ENCODE peak calls at places on chromosomes 12 and 14, in six cellular contexts. One of them, this sample, is unnamed.

GRCh38 chr12:96230646-96231045 is 36.5 kb downstream of the ELK3 start:
- DNase-seq in mesendoderm: no peak
- DNase-seq in lower lobe of right lung: no peak
- DNase-seq in heart right ventricle: no peak
- DNase-seq in substantia nigra: no peak
- DNase-seq in endodermal cell: no peak
- DNase-seq in this sample: no peak

GRCh38 chr12:56803750-56804149 is 40.6 kb downstream of the HSD17B6 start:
- DNase-seq in mesendoderm: no peak
- DNase-seq in lower lobe of right lung: no peak
- DNase-seq in heart right ventricle: no peak
- DNase-seq in substantia nigra: no peak
- DNase-seq in endodermal cell: no peak
- DNase-seq in this sample: no peak

GRCh38 chr12:74408601-74409166 is 129.0 kb upstream of the ATXN7L3B start:
- DNase-seq in mesendoderm: peak
- DNase-seq in lower lobe of right lung: no peak
- DNase-seq in heart right ventricle: no peak
- DNase-seq in substantia nigra: no peak
- DNase-seq in endodermal cell: peak
- DNase-seq in this sample: no peak

GRCh38 chr12:57238854-57239554 is 9.5 kb downstream of the SHMT2 start:
- DNase-seq in mesendoderm: peak
- DNase-seq in lower lobe of right lung: peak
- DNase-seq in heart right ventricle: peak
- DNase-seq in substantia nigra: peak
- DNase-seq in endodermal cell: peak
- DNase-seq in this sample: peak

GRCh38 chr14:42779024-42779423 is 1172.3 kb downstream of the LRFN5 start:
- DNase-seq in mesendoderm: no peak
- DNase-seq in lower lobe of right lung: no peak
- DNase-seq in heart right ventricle: no peak
- DNase-seq in substantia nigra: no peak
- DNase-seq in endodermal cell: no peak
- DNase-seq in this sample: no peak

GRCh38 chr12:66035289-66035961 is 95.1 kb downstream of the LLPH start:
- DNase-seq in mesendoderm: peak
- DNase-seq in lower lobe of right lung: no peak
- DNase-seq in heart right ventricle: no peak
- DNase-seq in substantia nigra: no peak
- DNase-seq in endodermal cell: no peak
- DNase-seq in this sample: no peak

GRCh38 chr14:75515631-75515999 is 6.7 kb upstream of the BATF start:
- DNase-seq in mesendoderm: no peak
- DNase-seq in lower lobe of right lung: no peak
- DNase-seq in heart right ventricle: no peak
- DNase-seq in substantia nigra: no peak
- DNase-seq in endodermal cell: no peak
- DNase-seq in this sample: no peak

GRCh38 chr12:87813476-87814234 is 215.5 kb downstream of the C12orf50 start:
- DNase-seq in mesendoderm: no peak
- DNase-seq in lower lobe of right lung: no peak
- DNase-seq in heart right ventricle: no peak
- DNase-seq in substantia nigra: no peak
- DNase-seq in endodermal cell: no peak
- DNase-seq in this sample: no peak

GRCh38 chr14:103163199-103163598 is 39.9 kb downstream of the TNFAIP2 start:
- DNase-seq in mesendoderm: no peak
- DNase-seq in lower lobe of right lung: no peak
- DNase-seq in heart right ventricle: no peak
- DNase-seq in substantia nigra: no peak
- DNase-seq in endodermal cell: no peak
- DNase-seq in this sample: no peak

GRCh38 chr12:110075880-110076279 is 27.6 kb upstream of the C12orf76 start:
- DNase-seq in mesendoderm: no peak
- DNase-seq in lower lobe of right lung: no peak
- DNase-seq in heart right ventricle: no peak
- DNase-seq in substantia nigra: no peak
- DNase-seq in endodermal cell: no peak
- DNase-seq in this sample: no peak

GRCh38 chr12:3389911-3390310 is 101.1 kb upstream of the PRMT8 start:
- DNase-seq in mesendoderm: no peak
- DNase-seq in lower lobe of right lung: no peak
- DNase-seq in heart right ventricle: no peak
- DNase-seq in substantia nigra: no peak
- DNase-seq in endodermal cell: no peak
- DNase-seq in this sample: no peak

GRCh38 chr12:132576701-132577100 is 33.7 kb downstream of the LRCOL1 start:
- DNase-seq in mesendoderm: no peak
- DNase-seq in lower lobe of right lung: no peak
- DNase-seq in heart right ventricle: no peak
- DNase-seq in substantia nigra: no peak
- DNase-seq in endodermal cell: no peak
- DNase-seq in this sample: no peak

GRCh38 chr12:89357297-89357730 is 5.0 kb upstream of the DUSP6 start:
- DNase-seq in mesendoderm: peak
- DNase-seq in lower lobe of right lung: no peak
- DNase-seq in heart right ventricle: no peak
- DNase-seq in substantia nigra: no peak
- DNase-seq in endodermal cell: peak
- DNase-seq in this sample: no peak

GRCh38 chr14:69693823-69694729 is 72.9 kb upstream of the SRSF5 start:
- DNase-seq in mesendoderm: peak
- DNase-seq in lower lobe of right lung: no peak
- DNase-seq in heart right ventricle: no peak
- DNase-seq in substantia nigra: no peak
- DNase-seq in endodermal cell: peak
- DNase-seq in this sample: no peak

GRCh38 chr14:44404021-44404420 is 103.1 kb downstream of the FSCB start:
- DNase-seq in mesendoderm: no peak
- DNase-seq in lower lobe of right lung: no peak
- DNase-seq in heart right ventricle: no peak
- DNase-seq in substantia nigra: no peak
- DNase-seq in endodermal cell: no peak
- DNase-seq in this sample: peak

GRCh38 chr12:10214131-10214876 is 1.6 kb downstream of the GABARAPL1 start:
- DNase-seq in mesendoderm: peak
- DNase-seq in lower lobe of right lung: no peak
- DNase-seq in heart right ventricle: no peak
- DNase-seq in substantia nigra: no peak
- DNase-seq in endodermal cell: no peak
- DNase-seq in this sample: no peak

GRCh38 chr12:111443586-111443985 is 37.9 kb downstream of the SH2B3 start:
- DNase-seq in mesendoderm: no peak
- DNase-seq in lower lobe of right lung: no peak
- DNase-seq in heart right ventricle: no peak
- DNase-seq in substantia nigra: no peak
- DNase-seq in endodermal cell: peak
- DNase-seq in this sample: no peak

GRCh38 chr14:105660816-105661531 is 134.6 kb downstream of the TMEM121 start:
- DNase-seq in mesendoderm: no peak
- DNase-seq in lower lobe of right lung: no peak
- DNase-seq in heart right ventricle: no peak
- DNase-seq in substantia nigra: no peak
- DNase-seq in endodermal cell: no peak
- DNase-seq in this sample: no peak

GRCh38 chr14:46381674-46382073 is 269.9 kb downstream of the RPL10L start:
- DNase-seq in mesendoderm: no peak
- DNase-seq in lower lobe of right lung: no peak
- DNase-seq in heart right ventricle: no peak
- DNase-seq in substantia nigra: no peak
- DNase-seq in endodermal cell: no peak
- DNase-seq in this sample: no peak

GRCh38 chr12:111211910-111212757 is 156.8 kb downstream of the PHETA1 start:
- DNase-seq in mesendoderm: peak
- DNase-seq in lower lobe of right lung: no peak
- DNase-seq in heart right ventricle: no peak
- DNase-seq in substantia nigra: no peak
- DNase-seq in endodermal cell: peak
- DNase-seq in this sample: no peak

GRCh38 chr12:59079472-59079871 is 159.2 kb upstream of the LRIG3 start:
- DNase-seq in mesendoderm: no peak
- DNase-seq in lower lobe of right lung: no peak
- DNase-seq in heart right ventricle: no peak
- DNase-seq in substantia nigra: no peak
- DNase-seq in endodermal cell: no peak
- DNase-seq in this sample: no peak

GRCh38 chr12:78115889-78116288 is 285.2 kb downstream of the NAV3 start:
- DNase-seq in mesendoderm: no peak
- DNase-seq in lower lobe of right lung: no peak
- DNase-seq in heart right ventricle: no peak
- DNase-seq in substantia nigra: no peak
- DNase-seq in endodermal cell: no peak
- DNase-seq in this sample: no peak

GRCh38 chr12:11684393-11684792 is 34.9 kb downstream of the ETV6 start:
- DNase-seq in mesendoderm: no peak
- DNase-seq in lower lobe of right lung: no peak
- DNase-seq in heart right ventricle: no peak
- DNase-seq in substantia nigra: no peak
- DNase-seq in endodermal cell: no peak
- DNase-seq in this sample: no peak

GRCh38 chr12:79454338-79454777 is 236.4 kb downstream of the PAWR start:
- DNase-seq in mesendoderm: peak
- DNase-seq in lower lobe of right lung: no peak
- DNase-seq in heart right ventricle: no peak
- DNase-seq in substantia nigra: no peak
- DNase-seq in endodermal cell: no peak
- DNase-seq in this sample: no peak

GRCh38 chr12:79451988-79452387 is 238.8 kb downstream of the PAWR start:
- DNase-seq in mesendoderm: peak
- DNase-seq in lower lobe of right lung: no peak
- DNase-seq in heart right ventricle: peak
- DNase-seq in substantia nigra: no peak
- DNase-seq in endodermal cell: no peak
- DNase-seq in this sample: peak

GRCh38 chr12:79452906-79453305 is 237.9 kb downstream of the PAWR start:
- DNase-seq in mesendoderm: peak
- DNase-seq in lower lobe of right lung: no peak
- DNase-seq in heart right ventricle: no peak
- DNase-seq in substantia nigra: no peak
- DNase-seq in endodermal cell: peak
- DNase-seq in this sample: no peak

GRCh38 chr12:79451365-79451764 is 239.4 kb downstream of the PAWR start:
- DNase-seq in mesendoderm: no peak
- DNase-seq in lower lobe of right lung: no peak
- DNase-seq in heart right ventricle: no peak
- DNase-seq in substantia nigra: no peak
- DNase-seq in endodermal cell: no peak
- DNase-seq in this sample: no peak

DNA sequence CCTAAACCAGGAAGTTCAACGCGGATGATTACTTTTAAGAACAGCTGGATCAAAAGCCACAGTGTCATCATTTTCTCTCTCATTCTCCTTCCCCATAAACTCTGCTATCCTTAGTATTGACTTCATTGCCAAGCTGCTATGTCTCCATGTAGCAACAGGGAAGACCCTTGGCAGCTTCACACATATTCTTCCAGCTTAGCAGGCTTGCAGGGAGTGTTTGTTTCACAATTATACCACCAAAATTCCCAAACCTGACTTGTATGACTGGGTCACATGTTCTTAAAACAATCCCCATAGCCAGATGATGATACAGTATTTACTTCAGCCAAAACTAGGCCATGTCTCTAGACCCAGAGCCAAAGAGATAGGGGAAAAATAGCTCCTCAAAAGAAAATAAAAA is 235.4 kb downstream of the PAWR start:
- DNase-seq in mesendoderm: peak
- DNase-seq in lower lobe of right lung: no peak
- DNase-seq in heart right ventricle: no peak
- DNase-seq in substantia nigra: no peak
- DNase-seq in endodermal cell: peak
- DNase-seq in this sample: no peak
- H3K27ac ChIP-seq in mesendoderm: no peak
- H3K27ac ChIP-seq in lower lobe of right lung: no peak
- H3K27ac ChIP-seq in heart right ventricle: no peak
- H3K27ac ChIP-seq in substantia nigra: no peak
- H3K27ac ChIP-seq in endodermal cell: no peak
- H3K27ac ChIP-seq in this sample: no peak

GRCh38 chr12:27551172-27551840 is 27.3 kb downstream of the PPFIBP1 start:
- DNase-seq in mesendoderm: no peak
- DNase-seq in lower lobe of right lung: no peak
- DNase-seq in heart right ventricle: no peak
- DNase-seq in substantia nigra: no peak
- DNase-seq in endodermal cell: no peak
- DNase-seq in this sample: peak
- H3K27ac ChIP-seq in mesendoderm: no peak
- H3K27ac ChIP-seq in lower lobe of right lung: peak
- H3K27ac ChIP-seq in heart right ventricle: peak
- H3K27ac ChIP-seq in substantia nigra: peak
- H3K27ac ChIP-seq in endodermal cell: no peak
- H3K27ac ChIP-seq in this sample: peak

GRCh38 chr12:53096089-53096741 is 1.3 kb upstream of the IGFBP6 start:
- DNase-seq in mesendoderm: peak
- DNase-seq in lower lobe of right lung: no peak
- DNase-seq in heart right ventricle: peak
- DNase-seq in substantia nigra: no peak
- DNase-seq in endodermal cell: no peak
- DNase-seq in this sample: peak

GRCh38 chr12:53097564-53098353 is at the start of gene IGFBP6:
- DNase-seq in mesendoderm: peak
- DNase-seq in lower lobe of right lung: peak
- DNase-seq in heart right ventricle: peak
- DNase-seq in substantia nigra: no peak
- DNase-seq in endodermal cell: peak
- DNase-seq in this sample: peak

GRCh38 chr12:53097207-53097563 is 282 bp upstream of the IGFBP6 start:
- DNase-seq in mesendoderm: peak
- DNase-seq in lower lobe of right lung: no peak
- DNase-seq in heart right ventricle: no peak
- DNase-seq in substantia nigra: no peak
- DNase-seq in endodermal cell: no peak
- DNase-seq in this sample: peak

GRCh38 chr12:53098354-53098981 is 1.0 kb downstream of the IGFBP6 start:
- DNase-seq in mesendoderm: peak
- DNase-seq in lower lobe of right lung: no peak
- DNase-seq in heart right ventricle: peak
- DNase-seq in substantia nigra: no peak
- DNase-seq in endodermal cell: peak
- DNase-seq in this sample: peak

DNA sequence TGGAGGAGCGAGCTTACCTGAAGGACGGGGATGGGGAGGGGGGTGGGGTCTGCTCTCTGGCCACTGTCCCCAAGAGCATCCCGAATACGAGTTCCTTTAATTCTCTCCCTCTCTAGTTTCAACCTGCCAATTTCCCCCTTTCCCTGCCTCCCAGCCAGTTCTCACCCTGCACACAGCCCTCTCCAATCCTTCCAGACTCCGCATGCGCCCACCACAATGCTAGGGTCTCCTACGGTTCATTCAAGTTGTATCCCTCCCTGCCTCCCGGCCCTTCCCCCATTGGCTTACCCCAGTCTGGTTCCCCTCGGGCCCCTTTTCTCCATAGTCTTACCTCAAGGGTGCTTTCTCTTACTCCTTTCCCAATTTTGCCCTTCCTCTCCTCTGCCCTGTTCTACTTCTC is 706 bp upstream of the IGFBP6 start:
- DNase-seq in mesendoderm: no peak
- DNase-seq in lower lobe of right lung: no peak
- DNase-seq in heart right ventricle: no peak
- DNase-seq in substantia nigra: no peak
- DNase-seq in endodermal cell: peak
- DNase-seq in this sample: no peak
- H3K27ac ChIP-seq in mesendoderm: no peak
- H3K27ac ChIP-seq in lower lobe of right lung: peak
- H3K27ac ChIP-seq in heart right ventricle: peak
- H3K27ac ChIP-seq in substantia nigra: no peak
- H3K27ac ChIP-seq in endodermal cell: no peak
- H3K27ac ChIP-seq in this sample: peak

GRCh38 chr12:93677195-93678064 is at the start of gene CRADD:
- DNase-seq in mesendoderm: peak
- DNase-seq in lower lobe of right lung: peak
- DNase-seq in heart right ventricle: peak
- DNase-seq in substantia nigra: peak
- DNase-seq in endodermal cell: peak
- DNase-seq in this sample: peak
- H3K27ac ChIP-seq in mesendoderm: peak
- H3K27ac ChIP-seq in lower lobe of right lung: peak
- H3K27ac ChIP-seq in heart right ventricle: peak
- H3K27ac ChIP-seq in substantia nigra: peak
- H3K27ac ChIP-seq in endodermal cell: peak
- H3K27ac ChIP-seq in this sample: peak

This sample was measured in right cardiac atrium.